ENCODE peak calls at places on chromosomes 6 and 20, in eight cellular contexts. One of them, this sample, is unnamed.

GRCh38 chr6:45420909-45421699 is 43.4 kb upstream of the SUPT3H start:
- DNase-seq in activated gamma-delta T cell treated with Interleukin-2 at 50 U/mL for 16 hours: no peak
- DNase-seq in Kasumi-1: no peak
- DNase-seq in SW 1271: no peak
- DNase-seq in NCI-H1105: no peak
- DNase-seq in spleen: no peak
- DNase-seq in endothelial cell: no peak
- DNase-seq in H1: no peak
- DNase-seq in this sample: peak; percentile 55

GRCh38 chr6:109059148-109059547 is 35.5 kb downstream of the SESN1 start:
- DNase-seq in H1: no peak
- DNase-seq in activated gamma-delta T cell treated with Interleukin-2 at 50 U/mL for 16 hours: no peak
- DNase-seq in Kasumi-1: no peak
- DNase-seq in SW 1271: no peak
- DNase-seq in NCI-H1105: no peak
- DNase-seq in spleen: no peak
- DNase-seq in endothelial cell: no peak
- DNase-seq in this sample: no peak

GRCh38 chr20:10619427-10619826 is 54.4 kb downstream of the JAG1 start:
- DNase-seq in H1: no peak
- DNase-seq in SW 1271: peak; percentile 3
- DNase-seq in NCI-H1105: no peak
- DNase-seq in spleen: no peak
- DNase-seq in endothelial cell: no peak
- DNase-seq in Kasumi-1: no peak
- DNase-seq in activated gamma-delta T cell treated with Interleukin-2 at 50 U/mL for 16 hours: no peak
- DNase-seq in this sample: no peak

GRCh38 chr6:15948930-15949900 is 179.7 kb upstream of the MYLIP start:
- DNase-seq in NCI-H1105: peak; percentile 89
- DNase-seq in activated gamma-delta T cell treated with Interleukin-2 at 50 U/mL for 16 hours: no peak
- DNase-seq in H1: no peak
- DNase-seq in Kasumi-1: no peak
- DNase-seq in spleen: no peak
- DNase-seq in endothelial cell: no peak
- DNase-seq in SW 1271: no peak
- DNase-seq in this sample: peak; percentile 85

GRCh38 chr6:20211037-20211940 is 980 bp downstream of the MBOAT1 start:
- DNase-seq in SW 1271: no peak
- DNase-seq in endothelial cell: no peak
- DNase-seq in spleen: no peak
- DNase-seq in activated gamma-delta T cell treated with Interleukin-2 at 50 U/mL for 16 hours: no peak
- DNase-seq in NCI-H1105: no peak
- DNase-seq in H1: no peak
- DNase-seq in Kasumi-1: peak; percentile 40
- DNase-seq in this sample: peak; percentile 46

GRCh38 chr6:162572240-162572639 is 155.3 kb downstream of the PRKN start:
- DNase-seq in NCI-H1105: no peak
- DNase-seq in Kasumi-1: no peak
- DNase-seq in spleen: no peak
- DNase-seq in activated gamma-delta T cell treated with Interleukin-2 at 50 U/mL for 16 hours: no peak
- DNase-seq in endothelial cell: no peak
- DNase-seq in SW 1271: no peak
- DNase-seq in H1: no peak
- DNase-seq in this sample: no peak

GRCh38 chr6:31815025-31815838 is at the start of the genes HSPA1A and HSPA1L:
- DNase-seq in H1: peak; percentile 91
- DNase-seq in spleen: peak; percentile 94
- DNase-seq in SW 1271: peak; percentile 98
- DNase-seq in endothelial cell: peak; percentile 84
- DNase-seq in NCI-H1105: peak; percentile 96
- DNase-seq in activated gamma-delta T cell treated with Interleukin-2 at 50 U/mL for 16 hours: peak; percentile 51
- DNase-seq in Kasumi-1: peak; percentile 94
- DNase-seq in this sample: peak; percentile 92

GRCh38 chr6:131954099-131954774 is 3.1 kb upstream of the CCN2 start:
- DNase-seq in SW 1271: no peak
- DNase-seq in activated gamma-delta T cell treated with Interleukin-2 at 50 U/mL for 16 hours: no peak
- DNase-seq in Kasumi-1: no peak
- DNase-seq in H1: no peak
- DNase-seq in endothelial cell: no peak
- DNase-seq in NCI-H1105: no peak
- DNase-seq in spleen: no peak
- DNase-seq in this sample: peak; percentile 6

GRCh38 chr6:133947302-133947900 is 5.6 kb upstream of the TBPL1 start:
- DNase-seq in NCI-H1105: peak; percentile 93
- DNase-seq in SW 1271: no peak
- DNase-seq in Kasumi-1: no peak
- DNase-seq in spleen: no peak
- DNase-seq in activated gamma-delta T cell treated with Interleukin-2 at 50 U/mL for 16 hours: no peak
- DNase-seq in endothelial cell: no peak
- DNase-seq in H1: no peak
- DNase-seq in this sample: peak; percentile 16

GRCh38 chr20:325043-325888 is at the start of gene SOX12:
- DNase-seq in H1: peak; percentile 100
- DNase-seq in spleen: peak; percentile 100
- DNase-seq in endothelial cell: peak; percentile 100
- DNase-seq in SW 1271: peak; percentile 94
- DNase-seq in NCI-H1105: peak; percentile 90
- DNase-seq in activated gamma-delta T cell treated with Interleukin-2 at 50 U/mL for 16 hours: peak; percentile 97
- DNase-seq in Kasumi-1: peak; percentile 88
- DNase-seq in this sample: peak; percentile 83

GRCh38 chr20:47336013-47336754 is 20.3 kb downstream of the ZMYND8 start:
- DNase-seq in activated gamma-delta T cell treated with Interleukin-2 at 50 U/mL for 16 hours: no peak
- DNase-seq in spleen: peak; percentile 49
- DNase-seq in SW 1271: no peak
- DNase-seq in endothelial cell: no peak
- DNase-seq in H1: no peak
- DNase-seq in Kasumi-1: no peak
- DNase-seq in NCI-H1105: no peak
- DNase-seq in this sample: no peak

GRCh38 chr6:6856538-6857523 is 250.9 kb upstream of the RREB1 start:
- DNase-seq in NCI-H1105: no peak
- DNase-seq in spleen: peak; percentile 78
- DNase-seq in H1: peak; percentile 55
- DNase-seq in Kasumi-1: no peak
- DNase-seq in SW 1271: no peak
- DNase-seq in activated gamma-delta T cell treated with Interleukin-2 at 50 U/mL for 16 hours: peak; percentile 4
- DNase-seq in endothelial cell: no peak
- DNase-seq in this sample: peak; percentile 79

GRCh38 chr20:25632940-25633790 is 9.4 kb upstream of the NANP start:
- DNase-seq in endothelial cell: no peak
- DNase-seq in spleen: no peak
- DNase-seq in Kasumi-1: no peak
- DNase-seq in activated gamma-delta T cell treated with Interleukin-2 at 50 U/mL for 16 hours: no peak
- DNase-seq in H1: no peak
- DNase-seq in SW 1271: no peak
- DNase-seq in NCI-H1105: no peak
- DNase-seq in this sample: no peak

GRCh38 chr6:35318200-35318844 is 20.7 kb downstream of the DEF6 start:
- DNase-seq in endothelial cell: peak; percentile 90
- DNase-seq in H1: peak; percentile 100
- DNase-seq in SW 1271: peak; percentile 21
- DNase-seq in activated gamma-delta T cell treated with Interleukin-2 at 50 U/mL for 16 hours: no peak
- DNase-seq in NCI-H1105: peak; percentile 92
- DNase-seq in spleen: no peak
- DNase-seq in Kasumi-1: no peak
- DNase-seq in this sample: peak; percentile 89

GRCh38 chr6:142356271-142356938 is 54.6 kb downstream of the ADGRG6 start:
- DNase-seq in endothelial cell: no peak
- DNase-seq in H1: no peak
- DNase-seq in spleen: no peak
- DNase-seq in SW 1271: no peak
- DNase-seq in NCI-H1105: no peak
- DNase-seq in Kasumi-1: no peak
- DNase-seq in activated gamma-delta T cell treated with Interleukin-2 at 50 U/mL for 16 hours: no peak
- DNase-seq in this sample: no peak

GRCh38 chr20:23258747-23259121 is 91.9 kb upstream of the NXT1 start:
- DNase-seq in Kasumi-1: no peak
- DNase-seq in SW 1271: no peak
- DNase-seq in NCI-H1105: no peak
- DNase-seq in activated gamma-delta T cell treated with Interleukin-2 at 50 U/mL for 16 hours: no peak
- DNase-seq in H1: peak; percentile 8
- DNase-seq in spleen: no peak
- DNase-seq in endothelial cell: no peak
- DNase-seq in this sample: no peak

GRCh38 chr6:7920425-7920824 is 9.8 kb upstream of the TXNDC5 start:
- DNase-seq in H1: no peak
- DNase-seq in activated gamma-delta T cell treated with Interleukin-2 at 50 U/mL for 16 hours: no peak
- DNase-seq in SW 1271: no peak
- DNase-seq in endothelial cell: no peak
- DNase-seq in Kasumi-1: no peak
- DNase-seq in NCI-H1105: no peak
- DNase-seq in spleen: no peak
- DNase-seq in this sample: no peak

GRCh38 chr6:17886891-17887290 is 100.5 kb downstream of the KIF13A start:
- DNase-seq in spleen: no peak
- DNase-seq in endothelial cell: no peak
- DNase-seq in H1: no peak
- DNase-seq in NCI-H1105: no peak
- DNase-seq in SW 1271: no peak
- DNase-seq in activated gamma-delta T cell treated with Interleukin-2 at 50 U/mL for 16 hours: no peak
- DNase-seq in Kasumi-1: no peak
- DNase-seq in this sample: no peak

GRCh38 chr6:37287519-37288157 is 29.7 kb upstream of the TMEM217 start:
- DNase-seq in SW 1271: no peak
- DNase-seq in NCI-H1105: no peak
- DNase-seq in Kasumi-1: no peak
- DNase-seq in endothelial cell: no peak
- DNase-seq in H1: no peak
- DNase-seq in spleen: no peak
- DNase-seq in activated gamma-delta T cell treated with Interleukin-2 at 50 U/mL for 16 hours: no peak
- DNase-seq in this sample: no peak

GRCh38 chr6:54617730-54618129 is 228.8 kb upstream of the FAM83B start:
- DNase-seq in SW 1271: no peak
- DNase-seq in Kasumi-1: no peak
- DNase-seq in spleen: no peak
- DNase-seq in NCI-H1105: no peak
- DNase-seq in H1: no peak
- DNase-seq in activated gamma-delta T cell treated with Interleukin-2 at 50 U/mL for 16 hours: no peak
- DNase-seq in endothelial cell: no peak
- DNase-seq in this sample: peak; percentile 32

GRCh38 chr20:21515300-21516179 is 1.7 kb upstream of the NKX2-2 start:
- DNase-seq in H1: peak; percentile 75
- DNase-seq in Kasumi-1: no peak
- DNase-seq in NCI-H1105: no peak
- DNase-seq in endothelial cell: no peak
- DNase-seq in activated gamma-delta T cell treated with Interleukin-2 at 50 U/mL for 16 hours: no peak
- DNase-seq in spleen: no peak
- DNase-seq in SW 1271: no peak
- DNase-seq in this sample: no peak

GRCh38 chr6:148867851-148868250 is 121.0 kb downstream of the UST start:
- DNase-seq in Kasumi-1: no peak
- DNase-seq in SW 1271: no peak
- DNase-seq in H1: no peak
- DNase-seq in NCI-H1105: no peak
- DNase-seq in endothelial cell: no peak
- DNase-seq in activated gamma-delta T cell treated with Interleukin-2 at 50 U/mL for 16 hours: no peak
- DNase-seq in spleen: no peak
- DNase-seq in this sample: no peak